ENCODE peak calls at places on chromosomes 7 and 10, in eight cellular contexts. S is ovary, D is body of pancreas, O is IMR-90, C is HepG2, N is adrenal gland, P is spleen, K is NB4. J is an unnamed sample.

GRCh38 chr10:6300106-6300783 is 97.5 kb downstream of the PFKFB3 start:
- DNase-seq in N (no peak), D (peak; percentile 25), S (no peak), K (peak; percentile 74), O (peak; percentile 56), P (no peak), C (no peak), J (no peak)

GRCh38 chr10:103204353-103205255 is 11.5 kb upstream of the NT5C2 start:
- DNase-seq in P (no peak), O (peak; percentile 64), K (no peak), C (peak; percentile 86), N (peak; percentile 81), S (no peak), D (no peak), J (no peak)

GRCh38 chr10:84842593-84842992 is 514.2 kb downstream of the CCSER2 start:
- DNase-seq in N (no peak), K (no peak), S (no peak), D (peak; percentile 24), C (no peak), O (no peak), P (no peak), J (no peak)

GRCh38 chr7:150307129-150307528 is 16.0 kb upstream of the LRRC61 start:
- DNase-seq in D (no peak), S (no peak), C (no peak), O (no peak), P (no peak), K (no peak), N (no peak), J (no peak)

GRCh38 chr10:65891073-65891981 is 1034.5 kb upstream of the LRRTM3 start:
- DNase-seq in P (no peak), K (no peak), S (no peak), C (no peak), D (no peak), N (no peak), O (no peak), J (no peak)

GRCh38 chr10:23399701-23400144 is 39.2 kb upstream of the OTUD1 start:
- DNase-seq in K (no peak), P (no peak), C (peak; percentile 6), N (peak; percentile 77), S (no peak), D (peak; percentile 36), O (peak; percentile 97), J (no peak)

GRCh38 chr7:96315109-96315480 is 6.8 kb downstream of the SLC25A13 start:
- DNase-seq in S (no peak), P (no peak), N (no peak), O (no peak), D (no peak), K (no peak), C (no peak), J (no peak)

GRCh38 chr7:132206594-132206993 is 369.7 kb downstream of the PLXNA4 start:
- DNase-seq in D (no peak), O (no peak), C (no peak), S (no peak), K (no peak), N (no peak), P (no peak), J (no peak)

GRCh38 chr7:20343211-20343610 is 12.5 kb downstream of the ITGB8 start:
- DNase-seq in K (no peak), O (no peak), C (no peak), S (no peak), N (no peak), P (no peak), D (no peak), J (no peak)
- TF ChIP-seq POLR2A in K (no peak), O (no peak), C (no peak), S (no peak), N (no peak), P (no peak), D (no peak), J (no peak)

GRCh38 chr10:110304394-110304779 is 333 bp downstream of the SMNDC1 start:
- DNase-seq in N (no peak), C (no peak), P (peak; percentile 93), S (no peak), O (no peak), D (no peak), K (no peak), J (peak; percentile 6)

GRCh38 chr10:110303681-110304080 is 1.0 kb downstream of the SMNDC1 start:
- DNase-seq in D (no peak), P (no peak), O (no peak), S (no peak), K (no peak), C (no peak), N (no peak), J (no peak)

GRCh38 chr10:110306452-110306768 is 1.7 kb upstream of the SMNDC1 start:
- DNase-seq in C (no peak), K (no peak), D (no peak), P (no peak), O (no peak), N (no peak), S (no peak), J (no peak)

GRCh38 chr10:110305767-110306451 is 1.2 kb upstream of the SMNDC1 start:
- DNase-seq in P (no peak), C (peak; percentile 74), K (peak; percentile 92), N (peak; percentile 55), D (peak; percentile 63), S (peak; percentile 46), O (peak; percentile 95), J (peak; percentile 38)

DNA sequence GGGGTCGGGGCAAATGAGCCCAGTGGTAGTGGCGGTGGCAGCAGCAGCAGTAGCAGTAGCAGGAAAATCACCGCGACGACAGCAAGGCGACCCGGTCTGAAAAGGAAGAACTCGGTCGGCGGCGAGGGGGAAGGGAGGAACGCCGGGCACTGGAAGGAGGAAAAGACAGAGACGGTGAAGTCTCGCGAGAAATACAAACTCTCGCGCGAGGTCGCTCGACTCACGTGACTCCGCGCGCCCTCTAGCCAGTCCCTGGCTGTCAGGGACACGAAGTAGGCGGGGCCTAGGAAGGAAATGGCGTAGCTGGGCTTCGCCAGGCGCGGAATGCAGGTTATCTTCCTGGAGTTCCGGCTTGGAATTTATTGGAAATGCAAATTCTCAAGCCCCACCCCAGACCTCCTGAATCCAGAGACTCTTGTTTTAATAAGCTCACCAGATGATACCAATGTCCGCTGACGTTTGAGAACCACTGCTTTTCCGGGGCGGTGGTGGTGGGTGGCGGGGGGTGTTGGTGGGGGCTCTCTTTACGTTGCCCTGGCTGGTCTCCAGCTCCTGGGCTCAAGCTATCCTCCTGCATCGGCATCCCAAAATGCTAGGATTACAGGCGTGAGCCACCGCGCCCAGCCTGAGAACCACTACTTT is at the start of gene SMNDC1:
- DNase-seq in S (peak; percentile 99), D (peak; percentile 99), C (peak; percentile 97), P (peak; percentile 98), N (peak; percentile 98), K (peak; percentile 98), O (peak; percentile 97), J (peak; percentile 99)
- TF ChIP-seq POLR2A in S (peak; percentile 56), D (peak; percentile 83), C (peak; percentile 73), P (peak; percentile 81), N (peak; percentile 82), K (peak; percentile 92), O (peak; percentile 81), J (peak; percentile 73)

GRCh38 chr10:79147306-79147705 is 78.5 kb downstream of the ZMIZ1 start:
- DNase-seq in O (no peak), D (no peak), C (no peak), P (no peak), S (no peak), K (no peak), N (no peak), J (no peak)

GRCh38 chr10:79149345-79149661 is 80.5 kb downstream of the ZMIZ1 start:
- DNase-seq in K (no peak), C (no peak), O (no peak), S (no peak), D (no peak), N (no peak), P (peak; percentile 79), J (no peak)

GRCh38 chr10:79149662-79150443 is 81.1 kb downstream of the ZMIZ1 start:
- DNase-seq in D (peak; percentile 66), O (peak; percentile 61), K (peak; percentile 62), N (peak; percentile 93), C (no peak), P (peak; percentile 94), S (peak; percentile 80), J (no peak)

GRCh38 chr10:79147796-79148451 is 79.2 kb downstream of the ZMIZ1 start:
- DNase-seq in N (no peak), K (no peak), C (no peak), O (no peak), S (no peak), P (no peak), D (peak; percentile 43), J (no peak)

DNA sequence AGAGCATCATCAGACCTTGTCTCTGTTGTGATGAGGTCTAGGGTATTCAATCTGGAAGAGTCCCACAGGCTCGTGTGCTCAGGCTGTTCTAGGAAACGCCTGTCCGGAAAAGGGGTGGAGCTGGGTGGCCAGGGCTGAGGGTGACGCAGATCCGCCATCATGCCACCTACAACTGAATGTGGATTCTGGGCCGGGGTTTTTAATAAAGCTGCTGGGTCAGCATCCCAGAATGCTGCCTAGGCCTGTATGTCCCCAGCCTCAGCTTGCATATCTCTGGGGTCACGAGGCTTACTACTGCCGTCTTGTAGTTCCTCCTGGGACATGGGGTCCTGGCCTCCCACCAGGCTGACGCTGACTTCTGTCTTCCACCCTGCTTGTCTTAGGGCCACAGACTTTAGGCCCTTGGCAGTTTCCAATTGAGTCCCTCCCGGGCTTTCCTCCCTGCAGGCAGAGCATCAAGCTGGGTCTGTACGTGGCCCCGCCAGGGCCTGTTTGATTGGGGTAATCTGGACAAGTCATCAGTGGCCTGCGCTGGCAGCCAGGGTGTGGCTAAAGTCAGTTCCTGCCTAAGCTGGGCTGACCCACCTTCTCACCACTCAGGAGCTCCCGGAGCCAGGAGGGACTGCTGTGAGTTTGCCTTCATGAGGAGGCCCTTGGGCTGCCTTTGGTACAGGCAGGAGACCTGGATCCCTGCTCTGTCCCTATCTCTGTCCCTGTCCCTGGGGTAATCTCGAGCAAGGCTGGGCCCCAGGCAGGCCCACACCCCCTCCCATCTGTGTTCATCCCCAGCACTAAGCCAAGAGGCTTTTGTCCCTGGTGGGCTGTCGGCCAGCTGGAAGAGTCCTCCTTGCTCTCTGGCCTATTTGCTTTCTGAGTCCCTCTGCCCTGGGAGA is 79.9 kb downstream of the ZMIZ1 start:
- DNase-seq in D (no peak), P (peak; percentile 86), C (no peak), K (no peak), O (peak; percentile 40), S (peak; percentile 71), N (peak; percentile 90), J (peak; percentile 49)
- TF ChIP-seq POLR2A in D (no peak), P (no peak), C (no peak), K (no peak), O (no peak), S (no peak), N (peak; percentile 52), J (peak; percentile 41)

DNA sequence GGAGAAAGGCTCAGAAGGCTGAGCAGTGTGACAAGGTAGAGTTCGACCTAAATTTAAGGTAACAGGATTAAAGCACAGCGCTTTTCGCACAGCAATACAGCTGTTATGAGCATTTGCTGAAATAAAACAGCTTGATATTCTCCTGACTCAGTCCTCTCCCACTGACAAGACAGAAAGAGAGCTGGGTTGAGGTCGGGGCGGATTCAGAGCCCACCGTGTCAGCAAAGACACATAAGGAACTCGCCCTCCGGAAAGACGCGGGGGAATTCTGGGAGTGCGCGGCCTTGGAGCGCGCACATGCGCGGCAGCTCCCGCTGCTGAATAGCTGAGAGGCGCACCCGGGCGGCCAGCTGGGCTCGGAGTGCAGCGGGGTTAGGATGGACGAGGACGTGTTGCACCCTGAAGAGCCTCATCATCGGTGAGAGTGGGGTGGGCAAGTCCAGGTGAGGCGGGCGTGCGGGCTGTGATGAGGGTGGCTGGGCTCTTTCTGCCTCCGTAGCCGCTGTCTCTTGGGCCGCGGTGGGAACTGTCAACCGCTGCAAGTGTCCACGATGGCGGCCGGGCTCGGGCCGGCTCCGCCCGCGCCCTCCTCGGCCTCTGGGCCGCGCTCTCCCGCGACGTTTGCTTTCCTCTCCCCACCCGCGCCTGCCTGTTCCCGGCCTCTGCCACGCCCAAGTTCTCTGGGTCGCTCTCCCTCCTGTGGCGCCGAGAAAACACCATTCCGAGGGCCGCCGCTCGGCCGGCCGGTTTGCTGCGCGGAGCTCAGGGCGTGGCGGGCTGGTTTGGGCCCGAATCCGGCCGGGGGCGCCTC is 120.6 kb downstream of the LYZL1 start:
- DNase-seq in C (peak; percentile 47), P (peak; percentile 90), O (peak; percentile 61), S (peak; percentile 87), D (peak; percentile 79), N (peak; percentile 80), K (peak; percentile 72), J (peak; percentile 66)
- TF ChIP-seq POLR2A in C (peak; percentile 89), P (no peak), O (peak; percentile 76), S (peak; percentile 49), D (peak; percentile 92), N (peak; percentile 86), K (no peak), J (peak; percentile 55)